ENCODE peak calls at places on chromosomes 3 and 15, in five cellular contexts. R is foreskin fibroblast, V is AG04449, Y is HCT116, X is fibroblast of lung. O is an unnamed sample.

GRCh38 chr3:52851348-52851747 is 16.5 kb upstream of the MUSTN1 start:
- DNase-seq in R (peak), X (peak), V (no peak), Y (peak), O (no peak)

GRCh38 chr3:155065537-155065936 is 14.6 kb upstream of the MME start:
- DNase-seq in X (peak), Y (no peak), R (peak), V (peak), O (no peak)

GRCh38 chr15:70382009-70382749 is 284.5 kb upstream of the TLE3 start:
- DNase-seq in R (no peak), V (no peak), X (no peak), Y (no peak), O (no peak)

GRCh38 chr3:108131105-108131794 is 40.4 kb upstream of the CD47 start:
- DNase-seq in Y (peak), R (peak), V (peak), X (peak), O (no peak)

GRCh38 chr3:107683447-107683846 is 160.7 kb downstream of the BBX start:
- DNase-seq in X (peak), R (no peak), V (no peak), Y (no peak), O (no peak)

GRCh38 chr15:68277131-68277604 is 377 bp upstream of the FEM1B start:
- DNase-seq in X (peak), V (no peak), R (no peak), Y (no peak), O (no peak)

GRCh38 chr3:5275529-5275928 is 88.0 kb downstream of the EDEM1 start:
- DNase-seq in R (no peak), X (no peak), Y (no peak), V (peak), O (no peak)

GRCh38 chr3:119676771-119677640 is at the start of gene COX17:
- DNase-seq in X (peak), V (peak), R (peak), Y (peak), O (peak)

GRCh38 chr15:39279331-39279730 is 301.5 kb upstream of the THBS1 start:
- DNase-seq in V (no peak), Y (no peak), R (peak), X (peak), O (no peak)

GRCh38 chr3:82001276-82001953 is 240.0 kb upstream of the GBE1 start:
- DNase-seq in R (no peak), V (no peak), Y (no peak), X (no peak), O (no peak)

GRCh38 chr15:81182746-81183402 is 13.8 kb upstream of the IL16 start:
- DNase-seq in X (peak), R (no peak), V (no peak), Y (no peak), O (no peak)

GRCh38 chr3:88408935-88409334 is 259.2 kb downstream of the C3orf38 start:
- DNase-seq in Y (no peak), R (no peak), V (no peak), X (no peak), O (no peak)

GRCh38 chr3:183044547-183045229 is 54.6 kb downstream of the MCCC1 start:
- DNase-seq in X (no peak), Y (no peak), R (no peak), V (no peak), O (no peak)

GRCh38 chr3:191301017-191301416 is 28.2 kb upstream of the CCDC50 start:
- DNase-seq in X (no peak), Y (no peak), V (no peak), R (no peak), O (no peak)

GRCh38 chr3:188792788-188793187 is 379.0 kb upstream of the TPRG1 start:
- DNase-seq in X (peak), V (no peak), R (no peak), Y (no peak), O (no peak)

GRCh38 chr3:64120876-64121275 is 97.6 kb upstream of the PSMD6 start:
- DNase-seq in X (no peak), Y (no peak), V (no peak), R (no peak), O (no peak)

GRCh38 chr3:177995733-177996085 is 540.5 kb upstream of the KCNMB2 start:
- DNase-seq in X (no peak), R (no peak), V (no peak), Y (no peak), O (no peak)

GRCh38 chr3:182618981-182619591 is 174.2 kb upstream of the ATP11B start:
- DNase-seq in X (peak), R (no peak), V (no peak), Y (peak), O (no peak)

GRCh38 chr15:58643996-58644395 is 105.5 kb downstream of the ADAM10 start:
- DNase-seq in Y (no peak), R (no peak), V (no peak), X (no peak), O (no peak)

GRCh38 chr3:113158210-113158609 is 53.1 kb upstream of the BOC start:
- DNase-seq in Y (no peak), V (no peak), X (no peak), R (no peak), O (no peak)

GRCh38 chr3:124372784-124373183 is 357.5 kb upstream of the UMPS start:
- DNase-seq in V (no peak), X (no peak), Y (no peak), R (no peak), O (no peak)

GRCh38 chr3:179565496-179565895 is 2.8 kb downstream of the ACTL6A start:
- DNase-seq in X (no peak), R (no peak), V (no peak), Y (no peak), O (no peak)

GRCh38 chr3:116059421-116060096 is 385.7 kb downstream of the LSAMP start:
- DNase-seq in V (peak), X (peak), R (peak), Y (peak), O (no peak)

GRCh38 chr15:29440541-29440940 is 170.9 kb upstream of the NSMCE3 start:
- DNase-seq in R (no peak), Y (no peak), X (no peak), V (no peak), O (no peak)

GRCh38 chr3:38528457-38528856 is 32.3 kb downstream of the EXOG start:
- DNase-seq in R (no peak), X (no peak), V (no peak), Y (no peak), O (no peak)

GRCh38 chr3:159818399-159818798 is 170.2 kb upstream of the IL12A start:
- DNase-seq in Y (no peak), V (no peak), R (no peak), X (no peak), O (no peak)

GRCh38 chr3:153639634-153640033 is 477.6 kb downstream of the RAP2B start:
- DNase-seq in V (no peak), R (no peak), X (no peak), Y (no peak), O (no peak)

GRCh38 chr15:58967479-58967878 is 20.0 kb upstream of the RNF111 start:
- DNase-seq in R (no peak), Y (no peak), V (no peak), X (no peak), O (no peak)

DNA sequence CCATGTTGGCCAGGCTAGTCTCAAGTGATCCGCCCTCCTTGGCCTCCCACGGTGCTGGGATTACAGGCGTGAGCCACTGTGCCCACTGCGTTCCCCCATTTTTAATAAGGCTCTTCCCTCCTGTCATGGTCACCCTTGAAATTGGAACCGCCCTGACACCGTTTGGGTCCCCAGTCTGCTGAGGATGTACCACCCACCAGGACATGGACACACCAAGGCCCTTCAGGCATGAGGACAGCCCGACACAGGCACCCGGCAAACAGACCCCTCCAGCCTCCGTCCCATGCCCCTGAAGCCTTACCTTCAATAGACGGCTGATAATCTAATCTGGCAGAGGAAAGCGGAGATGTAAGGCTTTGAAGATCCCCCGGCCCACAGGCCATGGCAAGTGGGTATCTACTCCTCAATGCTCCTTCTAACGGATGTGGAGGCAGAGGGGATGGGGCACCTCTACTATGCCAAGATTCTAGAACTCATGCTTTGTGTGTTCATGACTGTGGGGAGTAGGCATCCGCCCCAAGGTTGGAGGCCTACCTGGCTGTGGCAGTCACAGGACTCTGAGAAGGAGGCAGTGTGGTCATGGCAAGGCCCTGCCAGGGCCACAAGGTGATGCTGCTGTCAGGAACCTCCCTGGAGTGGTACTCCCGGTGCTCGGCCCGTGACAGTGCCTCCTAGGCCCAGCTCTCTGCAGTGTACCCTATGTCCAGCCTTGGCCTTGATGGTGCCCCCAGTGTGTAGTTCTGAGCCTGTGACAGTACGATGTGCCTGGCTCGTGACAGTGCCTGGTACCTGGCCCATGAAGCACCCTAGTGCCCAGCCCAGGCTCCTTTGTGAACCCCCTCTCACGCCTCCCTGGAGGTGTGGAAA is 18.6 kb upstream of the PRSS50 start:
- DNase-seq in X (no peak), Y (no peak), R (no peak), V (no peak), O (no peak)
- TF ChIP-seq CTCF in X (no peak), Y (no peak), R (no peak), V (no peak), O (no peak)

GRCh38 chr3:150271578-150271930 is 136.5 kb upstream of the TSC22D2 start:
- DNase-seq in V (no peak), R (no peak), Y (no peak), X (no peak), O (no peak)

GRCh38 chr3:150278843-150279341 is 129.2 kb upstream of the TSC22D2 start:
- DNase-seq in R (no peak), X (no peak), Y (no peak), V (no peak), O (no peak)

GRCh38 chr3:150274372-150274771 is 133.7 kb upstream of the TSC22D2 start:
- DNase-seq in X (no peak), R (no peak), Y (no peak), V (no peak), O (no peak)

GRCh38 chr3:150277444-150277843 is 130.7 kb upstream of the TSC22D2 start:
- DNase-seq in V (no peak), Y (no peak), R (no peak), X (no peak), O (no peak)

GRCh38 chr3:150275946-150276345 is 132.2 kb upstream of the TSC22D2 start:
- DNase-seq in R (no peak), V (no peak), Y (no peak), X (peak), O (no peak)
- H3K4me3 ChIP-seq in R (no peak), V (no peak), Y (no peak), X (no peak), O (no peak)

GRCh38 chr15:93722165-93722564 is 509.2 kb upstream of the MCTP2 start:
- DNase-seq in R (no peak), Y (no peak), V (no peak), X (no peak), O (no peak)
- TF ChIP-seq CTCF in R (no peak), Y (no peak), V (no peak), X (no peak), O (no peak)

DNA sequence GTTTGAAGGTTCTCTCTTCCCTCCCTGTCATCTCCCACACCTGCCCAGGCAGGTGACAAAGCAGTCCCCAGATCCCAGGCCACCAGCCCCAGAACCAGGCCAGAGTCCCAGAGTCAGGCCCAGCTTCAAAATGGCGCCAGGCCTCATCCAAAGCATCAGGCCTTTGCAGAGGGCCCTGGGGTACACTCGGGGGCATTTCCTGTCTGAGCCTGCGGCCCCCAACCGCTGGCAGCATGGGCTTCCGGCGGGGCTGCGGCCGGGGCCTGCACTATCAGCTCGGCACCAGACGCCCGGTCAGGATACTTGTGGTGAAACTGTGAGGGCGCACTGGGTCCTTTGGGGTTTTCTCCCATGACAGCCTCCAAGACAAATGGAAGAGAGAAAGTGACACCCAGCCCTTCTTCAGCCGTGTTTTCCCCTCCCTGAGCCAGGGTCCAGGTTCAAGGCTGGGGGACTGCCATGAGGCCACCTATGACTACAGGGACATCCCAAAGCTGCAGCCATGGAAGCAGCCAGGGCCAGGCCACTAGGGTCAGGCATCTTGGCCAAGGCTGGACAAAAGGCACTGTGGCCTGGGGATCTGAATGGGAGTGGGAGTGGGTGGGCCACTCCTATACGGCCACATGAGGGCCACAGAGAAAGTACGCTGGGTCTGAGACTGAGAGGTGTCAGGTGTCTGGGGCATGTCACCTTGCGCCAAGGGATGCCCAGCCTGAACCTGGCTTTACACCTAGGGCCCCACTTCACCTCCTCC is 33.9 kb downstream of the RPN1 start:
- DNase-seq in R (no peak), X (no peak), Y (no peak), V (no peak), O (no peak)
- H3K4me3 ChIP-seq in R (no peak), X (no peak), Y (no peak), V (no peak), O (peak)